ENCODE peak calls at places on chromosomes 5 and 9, in seven cellular contexts. One of them, this sample, is unnamed.

GRCh38 chr5:157167219-157167621 is 1.2 kb upstream of the GARIN3 start:
- DNase-seq in glutamatergic neuron: no peak
- DNase-seq in foreskin fibroblast: no peak
- DNase-seq in T-helper 1 cell: peak
- DNase-seq in activated T-cell treated with anti-CD3 and anti-CD28 coated beads, Interleukin-2, amount 50 U/mL, for 72 hours: no peak
- DNase-seq in tibial artery: no peak
- DNase-seq in NCI-H1105: no peak
- DNase-seq in this sample: no peak

GRCh38 chr5:133455681-133456080 is 156.7 kb downstream of the FSTL4 start:
- DNase-seq in glutamatergic neuron: no peak
- DNase-seq in foreskin fibroblast: no peak
- DNase-seq in T-helper 1 cell: no peak
- DNase-seq in activated T-cell treated with anti-CD3 and anti-CD28 coated beads, Interleukin-2, amount 50 U/mL, for 72 hours: no peak
- DNase-seq in tibial artery: no peak
- DNase-seq in NCI-H1105: no peak
- DNase-seq in this sample: no peak

GRCh38 chr5:78821519-78821918 is 163.6 kb downstream of the ARSB start:
- DNase-seq in glutamatergic neuron: no peak
- DNase-seq in foreskin fibroblast: no peak
- DNase-seq in T-helper 1 cell: no peak
- DNase-seq in activated T-cell treated with anti-CD3 and anti-CD28 coated beads, Interleukin-2, amount 50 U/mL, for 72 hours: no peak
- DNase-seq in tibial artery: no peak
- DNase-seq in NCI-H1105: no peak
- DNase-seq in this sample: no peak

GRCh38 chr5:175802361-175802760 is 69.0 kb upstream of the CPLX2 start:
- DNase-seq in glutamatergic neuron: no peak
- DNase-seq in foreskin fibroblast: no peak
- DNase-seq in T-helper 1 cell: no peak
- DNase-seq in activated T-cell treated with anti-CD3 and anti-CD28 coated beads, Interleukin-2, amount 50 U/mL, for 72 hours: no peak
- DNase-seq in tibial artery: no peak
- DNase-seq in NCI-H1105: no peak
- DNase-seq in this sample: no peak

GRCh38 chr5:40674661-40675235 is 5.0 kb upstream of the PTGER4 start:
- DNase-seq in glutamatergic neuron: no peak
- DNase-seq in foreskin fibroblast: no peak
- DNase-seq in T-helper 1 cell: no peak
- DNase-seq in activated T-cell treated with anti-CD3 and anti-CD28 coated beads, Interleukin-2, amount 50 U/mL, for 72 hours: no peak
- DNase-seq in tibial artery: no peak
- DNase-seq in NCI-H1105: no peak
- DNase-seq in this sample: no peak

GRCh38 chr5:122252319-122252718 is 59.7 kb upstream of the SNCAIP start:
- DNase-seq in glutamatergic neuron: no peak
- DNase-seq in foreskin fibroblast: no peak
- DNase-seq in T-helper 1 cell: no peak
- DNase-seq in activated T-cell treated with anti-CD3 and anti-CD28 coated beads, Interleukin-2, amount 50 U/mL, for 72 hours: no peak
- DNase-seq in tibial artery: no peak
- DNase-seq in NCI-H1105: no peak
- DNase-seq in this sample: no peak

GRCh38 chr5:142215915-142216681 is 107.5 kb downstream of the NDFIP1 start:
- DNase-seq in glutamatergic neuron: no peak
- DNase-seq in foreskin fibroblast: peak
- DNase-seq in T-helper 1 cell: no peak
- DNase-seq in activated T-cell treated with anti-CD3 and anti-CD28 coated beads, Interleukin-2, amount 50 U/mL, for 72 hours: no peak
- DNase-seq in tibial artery: peak
- DNase-seq in NCI-H1105: no peak
- DNase-seq in this sample: no peak

GRCh38 chr5:96718635-96719077 is 56.5 kb downstream of the CAST start:
- DNase-seq in glutamatergic neuron: no peak
- DNase-seq in foreskin fibroblast: no peak
- DNase-seq in T-helper 1 cell: no peak
- DNase-seq in activated T-cell treated with anti-CD3 and anti-CD28 coated beads, Interleukin-2, amount 50 U/mL, for 72 hours: no peak
- DNase-seq in tibial artery: peak
- DNase-seq in NCI-H1105: no peak
- DNase-seq in this sample: no peak

GRCh38 chr5:107232793-107233192 is 437.9 kb downstream of the EFNA5 start:
- DNase-seq in glutamatergic neuron: peak
- DNase-seq in foreskin fibroblast: no peak
- DNase-seq in T-helper 1 cell: no peak
- DNase-seq in activated T-cell treated with anti-CD3 and anti-CD28 coated beads, Interleukin-2, amount 50 U/mL, for 72 hours: no peak
- DNase-seq in tibial artery: no peak
- DNase-seq in NCI-H1105: no peak
- DNase-seq in this sample: no peak

GRCh38 chr9:113345165-113345564 is 4.2 kb upstream of the BSPRY start:
- DNase-seq in glutamatergic neuron: no peak
- DNase-seq in foreskin fibroblast: no peak
- DNase-seq in T-helper 1 cell: no peak
- DNase-seq in activated T-cell treated with anti-CD3 and anti-CD28 coated beads, Interleukin-2, amount 50 U/mL, for 72 hours: no peak
- DNase-seq in tibial artery: no peak
- DNase-seq in NCI-H1105: no peak
- DNase-seq in this sample: no peak

GRCh38 chr5:134247825-134248224 is 22.0 kb upstream of the PPP2CA start:
- DNase-seq in glutamatergic neuron: no peak
- DNase-seq in foreskin fibroblast: no peak
- DNase-seq in T-helper 1 cell: no peak
- DNase-seq in activated T-cell treated with anti-CD3 and anti-CD28 coated beads, Interleukin-2, amount 50 U/mL, for 72 hours: no peak
- DNase-seq in tibial artery: no peak
- DNase-seq in NCI-H1105: no peak
- DNase-seq in this sample: no peak

GRCh38 chr5:40507095-40507494 is 172.6 kb upstream of the PTGER4 start:
- DNase-seq in glutamatergic neuron: no peak
- DNase-seq in foreskin fibroblast: no peak
- DNase-seq in T-helper 1 cell: no peak
- DNase-seq in activated T-cell treated with anti-CD3 and anti-CD28 coated beads, Interleukin-2, amount 50 U/mL, for 72 hours: no peak
- DNase-seq in tibial artery: no peak
- DNase-seq in NCI-H1105: no peak
- DNase-seq in this sample: no peak

GRCh38 chr9:131712151-131712716 is 27.6 kb downstream of the RAPGEF1 start:
- DNase-seq in glutamatergic neuron: no peak
- DNase-seq in foreskin fibroblast: no peak
- DNase-seq in T-helper 1 cell: no peak
- DNase-seq in activated T-cell treated with anti-CD3 and anti-CD28 coated beads, Interleukin-2, amount 50 U/mL, for 72 hours: no peak
- DNase-seq in tibial artery: no peak
- DNase-seq in NCI-H1105: no peak
- DNase-seq in this sample: no peak

GRCh38 chr5:67900515-67900914 is 315.0 kb upstream of the PIK3R1 start:
- DNase-seq in glutamatergic neuron: no peak
- DNase-seq in foreskin fibroblast: no peak
- DNase-seq in T-helper 1 cell: no peak
- DNase-seq in activated T-cell treated with anti-CD3 and anti-CD28 coated beads, Interleukin-2, amount 50 U/mL, for 72 hours: no peak
- DNase-seq in tibial artery: no peak
- DNase-seq in NCI-H1105: no peak
- DNase-seq in this sample: no peak

GRCh38 chr5:74945561-74946165 is 79.5 kb upstream of the FAM169A start:
- DNase-seq in glutamatergic neuron: no peak
- DNase-seq in foreskin fibroblast: no peak
- DNase-seq in T-helper 1 cell: peak
- DNase-seq in activated T-cell treated with anti-CD3 and anti-CD28 coated beads, Interleukin-2, amount 50 U/mL, for 72 hours: peak
- DNase-seq in tibial artery: no peak
- DNase-seq in NCI-H1105: no peak
- DNase-seq in this sample: no peak

GRCh38 chr5:74934949-74935751 is 69.0 kb upstream of the FAM169A start:
- DNase-seq in glutamatergic neuron: no peak
- DNase-seq in foreskin fibroblast: peak
- DNase-seq in T-helper 1 cell: peak
- DNase-seq in activated T-cell treated with anti-CD3 and anti-CD28 coated beads, Interleukin-2, amount 50 U/mL, for 72 hours: peak
- DNase-seq in tibial artery: no peak
- DNase-seq in NCI-H1105: no peak
- DNase-seq in this sample: no peak

GRCh38 chr5:140575309-140575708 is 10.7 kb downstream of the SLC35A4 start:
- DNase-seq in glutamatergic neuron: no peak
- DNase-seq in foreskin fibroblast: peak
- DNase-seq in T-helper 1 cell: no peak
- DNase-seq in activated T-cell treated with anti-CD3 and anti-CD28 coated beads, Interleukin-2, amount 50 U/mL, for 72 hours: no peak
- DNase-seq in tibial artery: peak
- DNase-seq in NCI-H1105: no peak
- DNase-seq in this sample: no peak

GRCh38 chr5:73640861-73641320 is 14.9 kb downstream of the ARHGEF28 start:
- DNase-seq in glutamatergic neuron: no peak
- DNase-seq in foreskin fibroblast: peak
- DNase-seq in T-helper 1 cell: no peak
- DNase-seq in activated T-cell treated with anti-CD3 and anti-CD28 coated beads, Interleukin-2, amount 50 U/mL, for 72 hours: no peak
- DNase-seq in tibial artery: no peak
- DNase-seq in NCI-H1105: no peak
- DNase-seq in this sample: no peak

GRCh38 chr5:65395526-65396155 is 86.1 kb downstream of the ADAMTS6 start:
- DNase-seq in glutamatergic neuron: no peak
- DNase-seq in foreskin fibroblast: no peak
- DNase-seq in T-helper 1 cell: no peak
- DNase-seq in activated T-cell treated with anti-CD3 and anti-CD28 coated beads, Interleukin-2, amount 50 U/mL, for 72 hours: no peak
- DNase-seq in tibial artery: no peak
- DNase-seq in NCI-H1105: no peak
- DNase-seq in this sample: no peak

GRCh38 chr9:95791695-95792094 is 83.8 kb upstream of the ERCC6L2 start:
- DNase-seq in glutamatergic neuron: no peak
- DNase-seq in foreskin fibroblast: no peak
- DNase-seq in T-helper 1 cell: no peak
- DNase-seq in activated T-cell treated with anti-CD3 and anti-CD28 coated beads, Interleukin-2, amount 50 U/mL, for 72 hours: no peak
- DNase-seq in tibial artery: no peak
- DNase-seq in NCI-H1105: no peak
- DNase-seq in this sample: no peak

GRCh38 chr5:147610798-147611197 is 100.9 kb upstream of the DPYSL3 start:
- DNase-seq in glutamatergic neuron: no peak
- DNase-seq in foreskin fibroblast: no peak
- DNase-seq in T-helper 1 cell: no peak
- DNase-seq in activated T-cell treated with anti-CD3 and anti-CD28 coated beads, Interleukin-2, amount 50 U/mL, for 72 hours: no peak
- DNase-seq in tibial artery: no peak
- DNase-seq in NCI-H1105: no peak
- DNase-seq in this sample: no peak

GRCh38 chr5:88694087-88694703 is 188.8 kb downstream of the MEF2C start:
- DNase-seq in glutamatergic neuron: no peak
- DNase-seq in foreskin fibroblast: no peak
- DNase-seq in T-helper 1 cell: no peak
- DNase-seq in activated T-cell treated with anti-CD3 and anti-CD28 coated beads, Interleukin-2, amount 50 U/mL, for 72 hours: no peak
- DNase-seq in tibial artery: no peak
- DNase-seq in NCI-H1105: no peak
- DNase-seq in this sample: no peak

GRCh38 chr5:73363911-73364730 is 84.5 kb downstream of the FOXD1 start:
- DNase-seq in glutamatergic neuron: no peak
- DNase-seq in foreskin fibroblast: peak
- DNase-seq in T-helper 1 cell: no peak
- DNase-seq in activated T-cell treated with anti-CD3 and anti-CD28 coated beads, Interleukin-2, amount 50 U/mL, for 72 hours: no peak
- DNase-seq in tibial artery: no peak
- DNase-seq in NCI-H1105: no peak
- DNase-seq in this sample: no peak

GRCh38 chr5:154395407-154396106 is 50.2 kb upstream of the SAP30L start:
- DNase-seq in glutamatergic neuron: no peak
- DNase-seq in foreskin fibroblast: peak
- DNase-seq in T-helper 1 cell: no peak
- DNase-seq in activated T-cell treated with anti-CD3 and anti-CD28 coated beads, Interleukin-2, amount 50 U/mL, for 72 hours: no peak
- DNase-seq in tibial artery: no peak
- DNase-seq in NCI-H1105: peak
- DNase-seq in this sample: no peak

GRCh38 chr9:84340535-84340934 is at the start of gene SLC28A3:
- DNase-seq in glutamatergic neuron: no peak
- DNase-seq in foreskin fibroblast: no peak
- DNase-seq in T-helper 1 cell: no peak
- DNase-seq in activated T-cell treated with anti-CD3 and anti-CD28 coated beads, Interleukin-2, amount 50 U/mL, for 72 hours: no peak
- DNase-seq in tibial artery: no peak
- DNase-seq in NCI-H1105: no peak
- DNase-seq in this sample: no peak

GRCh38 chr5:176360894-176361436 is 599 bp downstream of the KIAA1191 start:
- DNase-seq in glutamatergic neuron: no peak
- DNase-seq in foreskin fibroblast: no peak
- DNase-seq in T-helper 1 cell: no peak
- DNase-seq in activated T-cell treated with anti-CD3 and anti-CD28 coated beads, Interleukin-2, amount 50 U/mL, for 72 hours: no peak
- DNase-seq in tibial artery: no peak
- DNase-seq in NCI-H1105: no peak
- DNase-seq in this sample: no peak

GRCh38 chr9:114285166-114285867 is 37.6 kb upstream of the ORM1 start:
- DNase-seq in glutamatergic neuron: peak
- DNase-seq in foreskin fibroblast: peak
- DNase-seq in T-helper 1 cell: no peak
- DNase-seq in activated T-cell treated with anti-CD3 and anti-CD28 coated beads, Interleukin-2, amount 50 U/mL, for 72 hours: no peak
- DNase-seq in tibial artery: peak
- DNase-seq in NCI-H1105: no peak
- DNase-seq in this sample: peak

GRCh38 chr5:43729846-43730478 is 127.0 kb downstream of the NNT start:
- DNase-seq in glutamatergic neuron: no peak
- DNase-seq in foreskin fibroblast: peak
- DNase-seq in T-helper 1 cell: peak
- DNase-seq in activated T-cell treated with anti-CD3 and anti-CD28 coated beads, Interleukin-2, amount 50 U/mL, for 72 hours: no peak
- DNase-seq in tibial artery: no peak
- DNase-seq in NCI-H1105: peak
- DNase-seq in this sample: no peak

GRCh38 chr5:131622633-131623032 is 12.4 kb downstream of the RAPGEF6 start:
- DNase-seq in glutamatergic neuron: no peak
- DNase-seq in foreskin fibroblast: peak
- DNase-seq in T-helper 1 cell: no peak
- DNase-seq in activated T-cell treated with anti-CD3 and anti-CD28 coated beads, Interleukin-2, amount 50 U/mL, for 72 hours: no peak
- DNase-seq in tibial artery: no peak
- DNase-seq in NCI-H1105: no peak
- DNase-seq in this sample: no peak

GRCh38 chr5:53302524-53302923 is 177.9 kb upstream of the FST start:
- DNase-seq in glutamatergic neuron: no peak
- DNase-seq in foreskin fibroblast: peak
- DNase-seq in T-helper 1 cell: no peak
- DNase-seq in activated T-cell treated with anti-CD3 and anti-CD28 coated beads, Interleukin-2, amount 50 U/mL, for 72 hours: no peak
- DNase-seq in tibial artery: no peak
- DNase-seq in NCI-H1105: no peak
- DNase-seq in this sample: no peak

GRCh38 chr9:15182755-15183154 is 124.3 kb downstream of the TTC39B start:
- DNase-seq in glutamatergic neuron: no peak
- DNase-seq in foreskin fibroblast: no peak
- DNase-seq in T-helper 1 cell: no peak
- DNase-seq in activated T-cell treated with anti-CD3 and anti-CD28 coated beads, Interleukin-2, amount 50 U/mL, for 72 hours: no peak
- DNase-seq in tibial artery: no peak
- DNase-seq in NCI-H1105: no peak
- DNase-seq in this sample: no peak

GRCh38 chr9:104872959-104873850 is 54.8 kb downstream of the ABCA1 start:
- DNase-seq in glutamatergic neuron: no peak
- DNase-seq in foreskin fibroblast: peak
- DNase-seq in T-helper 1 cell: no peak
- DNase-seq in activated T-cell treated with anti-CD3 and anti-CD28 coated beads, Interleukin-2, amount 50 U/mL, for 72 hours: no peak
- DNase-seq in tibial artery: peak
- DNase-seq in NCI-H1105: no peak
- DNase-seq in this sample: no peak

GRCh38 chr9:129252937-129253819 is 75.1 kb upstream of the IER5L start:
- DNase-seq in glutamatergic neuron: no peak
- DNase-seq in foreskin fibroblast: no peak
- DNase-seq in T-helper 1 cell: no peak
- DNase-seq in activated T-cell treated with anti-CD3 and anti-CD28 coated beads, Interleukin-2, amount 50 U/mL, for 72 hours: no peak
- DNase-seq in tibial artery: peak
- DNase-seq in NCI-H1105: no peak
- DNase-seq in this sample: peak

GRCh38 chr5:2895876-2896275 is 144.4 kb upstream of the IRX2 start:
- DNase-seq in glutamatergic neuron: no peak
- DNase-seq in foreskin fibroblast: no peak
- DNase-seq in T-helper 1 cell: no peak
- DNase-seq in activated T-cell treated with anti-CD3 and anti-CD28 coated beads, Interleukin-2, amount 50 U/mL, for 72 hours: no peak
- DNase-seq in tibial artery: no peak
- DNase-seq in NCI-H1105: no peak
- DNase-seq in this sample: peak